ENCODE peak calls at places on chromosome 9, in six cellular contexts. U, B, K, H, A and R are unnamed samples.

GRCh38 chr9:13485068-13485596 is 205.6 kb upstream of the MPDZ start:
- DNase-seq in U (peak; percentile 76), B (peak; percentile 61), K (peak; percentile 96), H (peak; percentile 85), A (peak; percentile 75), R (no peak)

GRCh38 chr9:87684627-87685204 is 41.2 kb upstream of the CTSL start:
- DNase-seq in U (peak; percentile 62), B (peak; percentile 46), K (peak; percentile 50), H (peak; percentile 51), A (peak; percentile 52), R (peak; percentile 56)

GRCh38 chr9:108196332-108196731 is 659.5 kb downstream of the ACTL7B start:
- DNase-seq in U (no peak), B (no peak), K (no peak), H (no peak), A (no peak), R (no peak)

GRCh38 chr9:120730661-120731514 is 16.6 kb upstream of the MEGF9 start:
- DNase-seq in U (no peak), B (peak; percentile 66), K (peak; percentile 84), H (peak; percentile 92), A (no peak), R (peak; percentile 20)

GRCh38 chr9:77747163-77747562 is 99.0 kb upstream of the GNA14 start:
- DNase-seq in U (no peak), B (no peak), K (no peak), H (peak; percentile 15), A (no peak), R (no peak)

GRCh38 chr9:119412399-119412798 is 43.2 kb upstream of the BRINP1 start:
- DNase-seq in U (no peak), B (peak; percentile 32), K (no peak), H (no peak), A (no peak), R (no peak)

GRCh38 chr9:304519-305185 is 90.0 kb downstream of the DOCK8 start:
- DNase-seq in U (peak; percentile 36), B (peak; percentile 82), K (no peak), H (no peak), A (no peak), R (no peak)

GRCh38 chr9:69758981-69759477 is 782 bp downstream of the PTAR1 start:
- DNase-seq in U (no peak), B (no peak), K (peak; percentile 26), H (peak; percentile 41), A (peak; percentile 31), R (no peak)

GRCh38 chr9:81069923-81070322 is 619.4 kb downstream of the TLE1 start:
- DNase-seq in U (no peak), B (no peak), K (no peak), H (no peak), A (no peak), R (no peak)

GRCh38 chr9:31736581-31737179 is 647.8 kb upstream of the ACO1 start:
- DNase-seq in U (no peak), B (no peak), K (no peak), H (no peak), A (no peak), R (no peak)

GRCh38 chr9:73426226-73426625 is 274.6 kb downstream of the ANXA1 start:
- DNase-seq in U (no peak), B (no peak), K (no peak), H (no peak), A (no peak), R (no peak)

GRCh38 chr9:95936579-95937075 is 61.1 kb downstream of the ERCC6L2 start:
- DNase-seq in U (no peak), B (no peak), K (no peak), H (no peak), A (no peak), R (no peak)

GRCh38 chr9:99051851-99052250 is 53.1 kb upstream of the TGFBR1 start:
- DNase-seq in U (no peak), B (no peak), K (peak; percentile 26), H (no peak), A (no peak), R (no peak)

GRCh38 chr9:14346301-14346721 is 32.4 kb upstream of the NFIB start:
- DNase-seq in U (no peak), B (no peak), K (peak; percentile 56), H (no peak), A (no peak), R (no peak)

GRCh38 chr9:105281926-105282325 is 37.5 kb downstream of the SLC44A1 start:
- DNase-seq in U (no peak), B (peak; percentile 60), K (no peak), H (peak; percentile 57), A (no peak), R (no peak)

GRCh38 chr9:75633658-75634057 is 256.8 kb upstream of the PCSK5 start:
- DNase-seq in U (no peak), B (no peak), K (no peak), H (no peak), A (no peak), R (no peak)
- H3K4me1 ChIP-seq in U (no peaks in the 10 kb centered on the region), B (no peaks in the 10 kb centered on the region), K (peaks cover 9% of the 10 kb centered on the region), H (no peaks in the 10 kb centered on the region), A (peaks cover 3% of the 10 kb centered on the region), R (no peaks in the 10 kb centered on the region)

GRCh38 chr9:129987941-129988340 is 55.0 kb downstream of the FNBP1 start:
- DNase-seq in U (no peak), B (no peak), K (no peak), H (no peak), A (no peak), R (no peak)

GRCh38 chr9:129989740-129990139 is 53.2 kb downstream of the FNBP1 start:
- DNase-seq in U (no peak), B (no peak), K (peak; percentile 73), H (peak; percentile 76), A (no peak), R (no peak)

GRCh38 chr9:129988607-129989361 is 54.2 kb downstream of the FNBP1 start:
- DNase-seq in U (no peak), B (no peak), K (no peak), H (no peak), A (no peak), R (no peak)

GRCh38 chr9:129989362-129989708 is 53.7 kb downstream of the FNBP1 start:
- DNase-seq in U (no peak), B (no peak), K (no peak), H (no peak), A (no peak), R (no peak)

DNA sequence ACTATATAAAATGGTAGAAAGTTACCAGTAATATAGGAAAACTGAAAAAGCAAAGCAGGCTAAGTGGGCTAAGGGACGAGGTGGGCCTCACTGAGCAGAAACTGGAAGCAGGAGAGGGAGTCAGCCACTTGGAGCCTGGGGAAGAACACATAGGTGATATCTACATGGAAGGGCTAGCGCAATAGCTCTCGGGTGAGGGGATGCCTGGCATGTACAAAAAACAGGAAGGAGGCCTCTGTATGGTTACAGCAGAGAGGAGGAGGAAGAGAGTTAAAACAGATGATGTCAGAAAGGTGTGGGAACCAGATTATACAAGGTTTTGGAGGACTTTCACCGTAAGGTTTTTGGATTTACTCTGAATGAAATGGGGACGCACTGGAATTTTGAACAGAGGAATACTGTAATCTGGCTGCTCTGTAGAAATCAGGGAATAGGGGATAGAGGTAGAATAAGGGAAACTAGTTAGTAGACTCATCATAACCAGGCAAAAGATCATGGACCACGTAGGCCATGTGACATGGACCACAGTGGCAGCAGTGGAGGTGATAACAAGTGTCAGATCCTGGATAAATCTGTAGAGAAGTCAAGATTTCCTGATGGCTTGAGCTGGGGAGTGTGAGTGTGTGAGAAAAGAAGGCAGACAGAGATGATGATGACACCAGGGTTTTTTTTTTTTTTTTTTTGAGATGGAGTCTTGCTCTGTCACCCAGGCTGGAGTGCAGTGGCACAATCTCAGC is 52.6 kb downstream of the FNBP1 start:
- DNase-seq in U (no peak), B (no peak), K (no peak), H (peak; percentile 31), A (no peak), R (no peak)
- H3K4me1 ChIP-seq in U (no peaks in the 10 kb centered on the region), B (peaks cover 10% of the 10 kb centered on the region), K (peaks cover 7% of the 10 kb centered on the region), H (peaks cover 42% of the 10 kb centered on the region), A (peaks cover 65% of the 10 kb centered on the region), R (peaks cover 9% of the 10 kb centered on the region)

GRCh38 chr9:111098661-111099060 is 60.4 kb upstream of the LPAR1 start:
- DNase-seq in U (no peak), B (no peak), K (no peak), H (no peak), A (no peak), R (no peak)
- H3K4me1 ChIP-seq in U (no peaks in the 10 kb centered on the region), B (no peaks in the 10 kb centered on the region), K (no peaks in the 10 kb centered on the region), H (peaks cover 28% of the 10 kb centered on the region), A (peaks cover 23% of the 10 kb centered on the region), R (peaks cover 20% of the 10 kb centered on the region)

GRCh38 chr9:124296094-124296493 is 38.3 kb downstream of the NEK6 start:
- DNase-seq in U (no peak), B (no peak), K (no peak), H (no peak), A (no peak), R (no peak)

GRCh38 chr9:124295097-124295794 is 37.5 kb downstream of the NEK6 start:
- DNase-seq in U (no peak), B (no peak), K (peak; percentile 52), H (no peak), A (no peak), R (peak; percentile 49)

GRCh38 chr9:124297915-124298645 is 40.3 kb downstream of the NEK6 start:
- DNase-seq in U (no peak), B (no peak), K (no peak), H (no peak), A (no peak), R (no peak)

GRCh38 chr9:124297553-124297905 is 39.8 kb downstream of the NEK6 start:
- DNase-seq in U (peak; percentile 86), B (peak; percentile 84), K (peak; percentile 98), H (peak; percentile 96), A (peak; percentile 58), R (no peak)

DNA sequence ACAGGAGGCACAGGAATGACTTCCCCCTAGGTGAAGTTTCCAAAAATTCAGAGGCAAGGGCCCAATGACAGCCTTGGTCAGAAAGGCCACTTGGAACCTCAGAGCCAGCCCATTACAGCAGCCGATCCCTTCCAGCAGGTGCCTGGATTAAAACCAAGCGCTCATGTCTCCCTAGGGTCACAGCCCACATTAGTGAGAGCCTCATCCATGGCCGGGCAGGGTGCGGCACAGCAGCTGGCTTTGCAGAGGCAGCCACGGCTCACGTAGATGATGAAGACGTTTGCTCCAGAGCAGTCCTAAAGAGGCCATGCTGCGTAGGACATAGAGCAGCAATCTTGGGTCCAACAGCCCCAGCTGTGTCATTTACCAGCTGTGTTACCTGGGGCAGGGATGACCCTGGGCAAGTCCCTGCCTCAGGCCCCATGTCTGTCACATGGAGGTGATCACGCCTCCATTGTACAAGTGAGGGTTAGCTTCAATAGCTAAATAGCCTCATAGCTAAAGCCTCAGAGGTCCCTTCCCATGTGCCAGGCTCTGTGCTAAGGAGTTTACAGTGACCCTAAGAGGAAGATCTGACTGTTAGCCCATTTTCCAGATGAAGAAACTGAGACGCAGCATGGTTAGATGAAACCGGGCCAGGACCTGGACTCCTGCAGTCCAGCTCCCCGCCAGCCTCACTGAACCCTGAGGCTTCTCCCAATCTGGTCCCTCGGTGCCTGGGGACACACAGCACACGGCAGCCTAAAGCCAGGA is 39.2 kb downstream of the NEK6 start:
- DNase-seq in U (no peak), B (no peak), K (no peak), H (no peak), A (no peak), R (no peak)
- H3K4me1 ChIP-seq in U (peaks cover 14% of the 10 kb centered on the region), B (peaks cover 72% of the 10 kb centered on the region), K (peaks cover 15% of the 10 kb centered on the region), H (peaks cover 55% of the 10 kb centered on the region), A (peaks cover 100% of the 10 kb centered on the region), R (no peaks in the 10 kb centered on the region)

GRCh38 chr9:130021123-130021522 is 21.9 kb downstream of the FNBP1 start:
- DNase-seq in U (no peak), B (no peak), K (no peak), H (no peak), A (no peak), R (no peak)
- H3K4me1 ChIP-seq in U (peaks cover 8% of the 10 kb centered on the region), B (peaks cover 4% of the 10 kb centered on the region), K (peaks cover 5% of the 10 kb centered on the region), H (peaks cover 29% of the 10 kb centered on the region), A (peaks cover 52% of the 10 kb centered on the region), R (no peaks in the 10 kb centered on the region)